ENCODE peak calls at places on chromosomes 4 and X, in ten cellular contexts. X, M, O, E, K, F, T, Y, Q and S are unnamed samples.

GRCh38 chr4:33104190-33104773 is 2384.1 kb downstream of the PCDH7 start:
- DNase-seq in X (no peak), O (no peak), Q (no peak), T (no peak), E (no peak), M (no peak), F (no peak), K (no peak), Y (no peak), S (no peak)

GRCh38 chrX:261167-261857 is 19.9 kb upstream of the PLCXD1 start:
- DNase-seq in O (no peak), Q (peak), K (peak), Y (no peak), M (no peak), T (no peak), X (no peak), F (no peak), E (no peak), S (no peak)

GRCh38 chrX:151704023-151704663 is 8.9 kb downstream of the PRRG3 start:
- DNase-seq in F (no peak), O (no peak), Y (peak), X (no peak), Q (no peak), T (no peak), M (no peak), E (no peak), K (peak), S (no peak)

GRCh38 chrX:6981718-6982406 is 165.7 kb upstream of the STS start:
- DNase-seq in Q (no peak), E (no peak), F (no peak), X (peak), T (no peak), K (no peak), O (no peak), Y (no peak), M (no peak), S (no peak)

GRCh38 chrX:86047174-86047991 is at the start of gene CHM:
- DNase-seq in K (peak), Y (no peak), Q (peak), E (peak), M (peak), F (peak), T (peak), X (no peak), O (peak), S (peak)

GRCh38 chr4:30860983-30861382 is 140.8 kb downstream of the PCDH7 start:
- DNase-seq in O (no peak), Q (no peak), K (no peak), E (no peak), Y (no peak), M (no peak), T (peak), X (no peak), F (no peak), S (no peak)

GRCh38 chrX:15501506-15501905 is 899 bp downstream of the BMX start:
- DNase-seq in M (no peak), F (no peak), O (no peak), Y (no peak), Q (no peak), X (no peak), E (no peak), T (no peak), K (no peak), S (no peak)

GRCh38 chr4:112704991-112705845 is 68.3 kb downstream of the LARP7 start:
- DNase-seq in M (peak), Q (peak), E (peak), F (no peak), X (peak), T (peak), K (peak), O (peak), Y (peak), S (peak)

GRCh38 chr4:76434901-76435688 is at the start of gene SHROOM3:
- DNase-seq in X (no peak), E (no peak), K (no peak), M (peak), Q (no peak), F (no peak), O (no peak), Y (no peak), T (peak), S (no peak)